ENCODE peak calls at places on chromosomes 3 and 15, in six cellular contexts. R is stomach; E is ELR; U is NAMALWA; T is progenitor cell of endocrine pancreas; Q is activated CD4-positive, alpha-beta T cell treated with anti-CD3 and anti-CD28 coated beads for 4 hours. P is an unnamed sample.

GRCh38 chr3:64595253-64595694 is 92.5 kb downstream of the ADAMTS9 start:
- DNase-seq in U (no peak), T (no peak), E (peak), R (no peak), Q (no peak), P (peak)

GRCh38 chr15:41832875-41833274 is 5.0 kb downstream of the JMJD7 start:
- DNase-seq in U (peak), T (no peak), R (peak), Q (no peak), E (no peak), P (no peak)

GRCh38 chr3:174639970-174640369 is 219.2 kb upstream of the NAALADL2 start:
- DNase-seq in T (no peak), E (no peak), R (no peak), U (no peak), Q (no peak), P (no peak)

GRCh38 chr15:35458176-35458856 is 87.6 kb downstream of the DPH6 start:
- DNase-seq in T (no peak), U (no peak), Q (no peak), E (peak), R (no peak), P (peak)

GRCh38 chr3:139630532-139630931 is 47.2 kb downstream of the NMNAT3 start:
- DNase-seq in Q (no peak), E (no peak), U (no peak), T (no peak), R (no peak), P (no peak)

GRCh38 chr3:115688408-115688807 is 65.1 kb downstream of the GAP43 start:
- DNase-seq in T (no peak), U (no peak), Q (no peak), E (no peak), R (no peak), P (no peak)

GRCh38 chr3:63467392-63467791 is 185.1 kb upstream of the SNTN start:
- DNase-seq in E (no peak), R (no peak), Q (no peak), T (no peak), U (no peak), P (no peak)

GRCh38 chr3:189056612-189057352 is 115.0 kb upstream of the TPRG1 start:
- DNase-seq in E (no peak), U (no peak), T (no peak), R (no peak), Q (no peak), P (no peak)

GRCh38 chr3:11331101-11331500 is 58.9 kb downstream of the ATG7 start:
- DNase-seq in T (no peak), Q (no peak), R (no peak), E (peak), U (no peak), P (peak)

GRCh38 chr3:71517206-71517855 is 66.2 kb downstream of the FOXP1 start:
- DNase-seq in Q (no peak), R (no peak), T (no peak), U (no peak), E (no peak), P (peak)

GRCh38 chr15:73617310-73617709 is 15.9 kb downstream of the NPTN start:
- DNase-seq in E (no peak), T (no peak), R (no peak), Q (no peak), U (no peak), P (peak)

GRCh38 chr15:58517682-58518525 is 86.1 kb downstream of the LIPC start:
- DNase-seq in Q (no peak), E (no peak), U (peak), R (no peak), T (no peak), P (no peak)

GRCh38 chr15:100818927-100819326 is 60.7 kb upstream of the ALDH1A3 start:
- DNase-seq in Q (no peak), R (no peak), U (no peak), T (no peak), E (no peak), P (peak)

GRCh38 chr3:72319202-72320095 is 528.8 kb downstream of the SHQ1 start:
- DNase-seq in R (no peak), Q (no peak), E (peak), U (no peak), T (no peak), P (peak)

GRCh38 chr3:175316799-175317198 is 457.7 kb downstream of the NAALADL2 start:
- DNase-seq in Q (no peak), R (no peak), T (no peak), E (no peak), U (no peak), P (no peak)

GRCh38 chr3:195522254-195523023 is 20.7 kb downstream of the PPP1R2 start:
- DNase-seq in R (no peak), U (peak), E (peak), T (no peak), Q (peak), P (peak)

GRCh38 chr15:56744701-56745683 is 11.7 kb upstream of the ZNF280D start:
- DNase-seq in E (no peak), U (no peak), T (no peak), Q (no peak), R (no peak), P (no peak)

GRCh38 chr15:20645956-20646355 is 104.4 kb upstream of the GOLGA6L6 start:
- DNase-seq in R (no peak), E (no peak), Q (no peak), U (peak), T (no peak), P (no peak)

GRCh38 chr15:65412556-65412955 is 10.2 kb downstream of the IGDCC4 start:
- DNase-seq in R (no peak), U (no peak), T (no peak), E (no peak), Q (no peak), P (no peak)

GRCh38 chr3:160956785-160957184 is 148.4 kb downstream of the B3GALNT1 start:
- DNase-seq in Q (no peak), T (no peak), E (peak), U (peak), R (no peak), P (peak)

GRCh38 chr3:62817678-62818077 is 57.5 kb downstream of the CADPS start:
- DNase-seq in E (no peak), Q (no peak), R (no peak), U (peak), T (no peak), P (no peak)

GRCh38 chr15:28107111-28107893 is 8.2 kb upstream of the OCA2 start:
- DNase-seq in U (no peak), Q (no peak), T (peak), E (no peak), R (no peak), P (peak)